ENCODE peak calls at places on chromosome 5, in ten cellular contexts. One of them, this sample, is unnamed.

GRCh38 chr5:56814361-56814962 is 887 bp upstream of the MAP3K1 start:
- DNase-seq in GM10248: peak
- DNase-seq in nucleus accumbens: peak
- DNase-seq in breast epithelium: peak
- DNase-seq in fibroblast of lung: no peak
- DNase-seq in pancreas: peak
- DNase-seq in activated CD4-positive, alpha-beta T cell treated with anti-CD3 and anti-CD28 coated beads, Interleukin-2, amount 10 ng/mL, durations not matched to agents 7 days and 5 days: peak
- DNase-seq in ecto neural progenitor cell: peak
- DNase-seq in H4: no peak
- DNase-seq in AG10803: no peak
- DNase-seq in this sample: peak

GRCh38 chr5:173312821-173313220 is 15.4 kb downstream of the STC2 start:
- DNase-seq in GM10248: no peak
- DNase-seq in nucleus accumbens: no peak
- DNase-seq in breast epithelium: no peak
- DNase-seq in fibroblast of lung: no peak
- DNase-seq in pancreas: no peak
- DNase-seq in activated CD4-positive, alpha-beta T cell treated with anti-CD3 and anti-CD28 coated beads, Interleukin-2, amount 10 ng/mL, durations not matched to agents 7 days and 5 days: no peak
- DNase-seq in ecto neural progenitor cell: no peak
- DNase-seq in H4: no peak
- DNase-seq in AG10803: no peak
- DNase-seq in this sample: no peak

GRCh38 chr5:153122416-153122815 is 368.1 kb upstream of the GRIA1 start:
- DNase-seq in GM10248: no peak
- DNase-seq in nucleus accumbens: no peak
- DNase-seq in breast epithelium: no peak
- DNase-seq in fibroblast of lung: no peak
- DNase-seq in pancreas: no peak
- DNase-seq in activated CD4-positive, alpha-beta T cell treated with anti-CD3 and anti-CD28 coated beads, Interleukin-2, amount 10 ng/mL, durations not matched to agents 7 days and 5 days: no peak
- DNase-seq in ecto neural progenitor cell: no peak
- DNase-seq in H4: no peak
- DNase-seq in AG10803: no peak
- DNase-seq in this sample: no peak

GRCh38 chr5:143001764-143002351 is 231.7 kb downstream of the ARHGAP26 start:
- DNase-seq in GM10248: no peak
- DNase-seq in nucleus accumbens: no peak
- DNase-seq in breast epithelium: no peak
- DNase-seq in fibroblast of lung: peak
- DNase-seq in pancreas: no peak
- DNase-seq in activated CD4-positive, alpha-beta T cell treated with anti-CD3 and anti-CD28 coated beads, Interleukin-2, amount 10 ng/mL, durations not matched to agents 7 days and 5 days: peak
- DNase-seq in ecto neural progenitor cell: no peak
- DNase-seq in H4: peak
- DNase-seq in AG10803: peak
- DNase-seq in this sample: peak

GRCh38 chr5:128279345-128279744 is 195.8 kb downstream of the SLC12A2 start:
- DNase-seq in GM10248: no peak
- DNase-seq in nucleus accumbens: no peak
- DNase-seq in breast epithelium: no peak
- DNase-seq in fibroblast of lung: no peak
- DNase-seq in pancreas: no peak
- DNase-seq in activated CD4-positive, alpha-beta T cell treated with anti-CD3 and anti-CD28 coated beads, Interleukin-2, amount 10 ng/mL, durations not matched to agents 7 days and 5 days: no peak
- DNase-seq in ecto neural progenitor cell: no peak
- DNase-seq in H4: no peak
- DNase-seq in AG10803: no peak
- DNase-seq in this sample: no peak

GRCh38 chr5:155733935-155734334 is 593.0 kb upstream of the SGCD start:
- DNase-seq in GM10248: no peak
- DNase-seq in nucleus accumbens: no peak
- DNase-seq in breast epithelium: no peak
- DNase-seq in fibroblast of lung: no peak
- DNase-seq in pancreas: no peak
- DNase-seq in activated CD4-positive, alpha-beta T cell treated with anti-CD3 and anti-CD28 coated beads, Interleukin-2, amount 10 ng/mL, durations not matched to agents 7 days and 5 days: no peak
- DNase-seq in ecto neural progenitor cell: no peak
- DNase-seq in H4: no peak
- DNase-seq in AG10803: no peak
- DNase-seq in this sample: no peak

GRCh38 chr5:161064800-161065199 is 212.8 kb upstream of the ATP10B start:
- DNase-seq in GM10248: no peak
- DNase-seq in nucleus accumbens: no peak
- DNase-seq in breast epithelium: no peak
- DNase-seq in fibroblast of lung: no peak
- DNase-seq in pancreas: no peak
- DNase-seq in activated CD4-positive, alpha-beta T cell treated with anti-CD3 and anti-CD28 coated beads, Interleukin-2, amount 10 ng/mL, durations not matched to agents 7 days and 5 days: no peak
- DNase-seq in ecto neural progenitor cell: no peak
- DNase-seq in H4: no peak
- DNase-seq in AG10803: no peak
- DNase-seq in this sample: no peak

GRCh38 chr5:137605377-137605776 is 106.3 kb upstream of the SPOCK1 start:
- DNase-seq in GM10248: no peak
- DNase-seq in nucleus accumbens: no peak
- DNase-seq in breast epithelium: no peak
- DNase-seq in fibroblast of lung: no peak
- DNase-seq in pancreas: no peak
- DNase-seq in activated CD4-positive, alpha-beta T cell treated with anti-CD3 and anti-CD28 coated beads, Interleukin-2, amount 10 ng/mL, durations not matched to agents 7 days and 5 days: no peak
- DNase-seq in ecto neural progenitor cell: peak
- DNase-seq in H4: no peak
- DNase-seq in AG10803: peak
- DNase-seq in this sample: no peak

GRCh38 chr5:1723476-1723875 is 76.2 kb downstream of the MRPL36 start:
- DNase-seq in GM10248: no peak
- DNase-seq in nucleus accumbens: no peak
- DNase-seq in breast epithelium: no peak
- DNase-seq in fibroblast of lung: no peak
- DNase-seq in pancreas: no peak
- DNase-seq in activated CD4-positive, alpha-beta T cell treated with anti-CD3 and anti-CD28 coated beads, Interleukin-2, amount 10 ng/mL, durations not matched to agents 7 days and 5 days: peak
- DNase-seq in ecto neural progenitor cell: peak
- DNase-seq in H4: no peak
- DNase-seq in AG10803: no peak
- DNase-seq in this sample: no peak

GRCh38 chr5:155982354-155982753 is 344.6 kb upstream of the SGCD start:
- DNase-seq in GM10248: no peak
- DNase-seq in nucleus accumbens: no peak
- DNase-seq in breast epithelium: no peak
- DNase-seq in fibroblast of lung: no peak
- DNase-seq in pancreas: no peak
- DNase-seq in activated CD4-positive, alpha-beta T cell treated with anti-CD3 and anti-CD28 coated beads, Interleukin-2, amount 10 ng/mL, durations not matched to agents 7 days and 5 days: no peak
- DNase-seq in ecto neural progenitor cell: no peak
- DNase-seq in H4: no peak
- DNase-seq in AG10803: no peak
- DNase-seq in this sample: no peak

This sample was measured in NK-92 treated with Interleukin-12 subunit alpha and Interleukin-12 subunit beta, amount 100 ng/mL, for 24 hours.